ENCODE peak calls at places on chromosomes 6 and 20, in ten cellular contexts. H, M, W, Q, Z, S, J, Y, O and B are unnamed samples.

GRCh38 chr20:16518068-16518783 is 55.0 kb downstream of the KIF16B start:
- DNase-seq in O (peak; percentile 55), H (peak; percentile 43), S (no peak), Y (peak; percentile 47), Q (peak; percentile 89), J (peak; percentile 14), M (peak; percentile 77), Z (peak; percentile 42), W (peak; percentile 29), B (peak; percentile 41)

GRCh38 chr6:16004934-16005673 is 123.8 kb upstream of the MYLIP start:
- DNase-seq in H (no peak), Y (no peak), O (no peak), S (no peak), Q (no peak), M (no peak), J (no peak), Z (no peak), W (no peak), B (no peak)

GRCh38 chr6:121838842-121839241 is 403.4 kb downstream of the GJA1 start:
- DNase-seq in H (no peak), O (no peak), S (no peak), Q (no peak), J (peak; percentile 93), M (no peak), W (peak; percentile 34), Y (no peak), Z (peak; percentile 38), B (no peak)

GRCh38 chr6:52595000-52595795 is 18.3 kb upstream of the TRAM2 start:
- DNase-seq in Q (no peak), M (peak; percentile 65), J (peak; percentile 93), W (no peak), Z (peak; percentile 94), Y (peak; percentile 33), H (peak; percentile 41), S (no peak), O (peak; percentile 68), B (no peak)

GRCh38 chr20:38173237-38174156 is 8.4 kb upstream of the TGM2 start:
- DNase-seq in O (no peak), M (no peak), Z (peak; percentile 92), W (no peak), Q (peak; percentile 95), J (peak; percentile 95), Y (peak; percentile 35), S (no peak), H (no peak), B (no peak)

GRCh38 chr6:160992323-160993314 is 1.1 kb downstream of the MAP3K4 start:
- DNase-seq in W (peak; percentile 54), O (peak; percentile 58), H (no peak), Q (peak; percentile 51), Y (peak; percentile 65), M (peak; percentile 62), J (peak; percentile 73), Z (peak; percentile 70), S (peak; percentile 44), B (no peak)

GRCh38 chr20:62902926-62903615 is 23.2 kb downstream of the DIDO1 start:
- DNase-seq in J (peak; percentile 63), S (no peak), O (no peak), M (no peak), W (no peak), H (no peak), Y (no peak), Q (no peak), Z (peak; percentile 83), B (no peak)

GRCh38 chr6:148192310-148192709 is 150.3 kb upstream of the SASH1 start:
- DNase-seq in W (no peak), M (peak; percentile 10), Y (no peak), J (peak; percentile 99), Q (no peak), H (no peak), Z (peak; percentile 89), S (no peak), O (no peak), B (no peak)

GRCh38 chr20:45823949-45824835 is 2.9 kb downstream of the TNNC2 start:
- DNase-seq in Y (peak; percentile 53), J (peak; percentile 31), Q (no peak), Z (no peak), M (peak; percentile 68), H (no peak), S (peak; percentile 20), O (peak; percentile 59), W (peak; percentile 42), B (peak; percentile 58)

GRCh38 chr20:57951549-57951948 is 241.7 kb upstream of the PMEPA1 start:
- DNase-seq in M (no peak), Y (no peak), W (no peak), J (no peak), H (no peak), S (no peak), O (no peak), Q (no peak), Z (no peak), B (no peak)

GRCh38 chr20:32288225-32288849 is 10.9 kb downstream of the KIF3B start:
- DNase-seq in S (no peak), Y (no peak), W (no peak), J (no peak), H (no peak), M (no peak), Z (no peak), Q (no peak), O (no peak), B (no peak)

GRCh38 chr6:3036861-3037469 is 31.3 kb upstream of the RIPK1 start:
- DNase-seq in H (no peak), M (no peak), Z (no peak), W (no peak), Y (no peak), J (no peak), S (no peak), Q (no peak), O (no peak), B (no peak)
- H3K9me3 ChIP-seq in H (no peaks in the 10 kb centered on the region), M (no peaks in the 10 kb centered on the region), Z (no peaks in the 10 kb centered on the region), W (no peaks in the 10 kb centered on the region), Y (no peaks in the 10 kb centered on the region), J (no peaks in the 10 kb centered on the region), S (no peaks in the 10 kb centered on the region), Q (no peaks in the 10 kb centered on the region), O (no peaks in the 10 kb centered on the region), B (no peaks in the 10 kb centered on the region)

DNA sequence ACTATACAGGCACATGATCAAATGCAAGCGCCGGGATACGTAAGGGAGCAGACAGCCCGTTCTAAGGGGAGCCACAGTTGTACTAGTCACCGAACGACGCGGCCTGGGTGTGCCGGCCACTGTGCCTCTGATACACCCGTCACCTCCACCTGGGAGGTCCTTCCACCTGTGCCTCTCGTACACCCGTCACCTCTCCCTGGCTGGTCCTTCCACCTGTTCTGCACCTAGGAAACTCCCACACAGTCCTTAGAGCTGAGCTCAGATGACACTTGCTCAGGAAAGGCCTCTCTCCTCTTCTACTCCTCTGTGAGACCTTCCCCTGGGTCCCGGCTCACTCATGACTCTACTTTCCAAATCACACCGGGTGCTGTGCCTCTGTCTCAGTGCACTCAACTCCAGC is 245.0 kb downstream of the TTLL2 start:
- DNase-seq in Y (no peak), S (no peak), W (no peak), H (no peak), Q (no peak), J (no peak), M (no peak), O (no peak), Z (no peak), B (no peak)
- H3K9me3 ChIP-seq in Y (no peaks in the 10 kb centered on the region), S (no peaks in the 10 kb centered on the region), W (no peaks in the 10 kb centered on the region), H (no peaks in the 10 kb centered on the region), Q (no peaks in the 10 kb centered on the region), J (no peaks in the 10 kb centered on the region), M (no peaks in the 10 kb centered on the region), O (no peaks in the 10 kb centered on the region), Z (peaks cover 71% of the 10 kb centered on the region), B (no peaks in the 10 kb centered on the region)

GRCh38 chr6:168618546-168619315 is 177.7 kb downstream of the SMOC2 start:
- DNase-seq in M (no peak), Z (no peak), Y (no peak), S (no peak), Q (no peak), J (no peak), H (no peak), O (no peak), W (no peak), B (no peak)
- H3K9me3 ChIP-seq in M (no peaks in the 10 kb centered on the region), Z (peaks cover 40% of the 10 kb centered on the region), Y (no peaks in the 10 kb centered on the region), S (no peaks in the 10 kb centered on the region), Q (peaks cover 3% of the 10 kb centered on the region), J (no peaks in the 10 kb centered on the region), H (peaks cover 4% of the 10 kb centered on the region), O (no peaks in the 10 kb centered on the region), W (no peaks in the 10 kb centered on the region), B (no peaks in the 10 kb centered on the region)

DNA sequence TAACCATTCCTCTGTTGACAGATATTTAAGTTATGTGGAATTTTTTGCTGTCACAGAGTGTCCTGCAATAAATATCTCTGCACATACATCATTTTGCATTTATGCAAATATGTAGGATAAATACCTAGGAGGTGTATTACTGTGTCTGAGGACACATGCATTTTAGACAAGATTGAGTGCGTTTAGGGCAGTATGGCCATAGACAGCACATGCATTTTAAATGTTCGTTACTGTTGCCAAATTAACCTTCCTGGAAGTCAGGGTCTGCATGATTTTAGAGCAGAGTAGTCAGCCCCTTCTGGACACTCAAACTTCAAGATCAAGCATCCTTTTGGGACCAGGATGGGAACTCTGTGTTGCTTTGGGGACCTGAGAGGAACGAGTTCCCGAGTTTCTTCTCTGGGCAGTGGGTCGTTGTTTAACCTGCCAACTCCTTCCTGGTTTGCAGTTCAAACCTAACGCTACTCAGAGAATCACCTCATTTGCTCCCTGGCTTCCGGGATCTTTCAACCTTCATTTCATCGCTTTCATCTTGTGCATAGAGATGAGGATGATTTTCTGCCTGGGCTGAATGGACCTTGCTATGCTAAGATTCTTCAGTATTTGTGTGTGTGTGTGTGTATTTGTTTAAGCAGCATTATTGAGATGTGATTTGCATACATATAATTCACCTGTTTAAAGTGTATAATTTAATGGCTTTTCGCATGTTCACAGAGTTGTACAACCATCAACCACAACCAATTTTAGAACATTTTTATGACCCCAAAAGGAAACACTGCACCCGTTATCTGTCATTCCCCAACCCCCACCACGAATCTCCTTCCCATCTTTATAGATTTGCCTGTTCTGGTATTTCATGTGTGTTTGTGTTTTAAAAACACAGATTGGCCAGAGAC is 9.8 kb downstream of the BCAS4 start:
- DNase-seq in M (peak; percentile 23), Z (no peak), S (no peak), W (peak; percentile 64), H (no peak), O (peak; percentile 74), Y (no peak), Q (no peak), J (no peak), B (no peak)
- H3K9me3 ChIP-seq in M (no peaks in the 10 kb centered on the region), Z (no peaks in the 10 kb centered on the region), S (no peaks in the 10 kb centered on the region), W (no peaks in the 10 kb centered on the region), H (no peaks in the 10 kb centered on the region), O (peaks cover 5% of the 10 kb centered on the region), Y (no peaks in the 10 kb centered on the region), Q (no peaks in the 10 kb centered on the region), J (no peaks in the 10 kb centered on the region), B (no peaks in the 10 kb centered on the region)

DNA sequence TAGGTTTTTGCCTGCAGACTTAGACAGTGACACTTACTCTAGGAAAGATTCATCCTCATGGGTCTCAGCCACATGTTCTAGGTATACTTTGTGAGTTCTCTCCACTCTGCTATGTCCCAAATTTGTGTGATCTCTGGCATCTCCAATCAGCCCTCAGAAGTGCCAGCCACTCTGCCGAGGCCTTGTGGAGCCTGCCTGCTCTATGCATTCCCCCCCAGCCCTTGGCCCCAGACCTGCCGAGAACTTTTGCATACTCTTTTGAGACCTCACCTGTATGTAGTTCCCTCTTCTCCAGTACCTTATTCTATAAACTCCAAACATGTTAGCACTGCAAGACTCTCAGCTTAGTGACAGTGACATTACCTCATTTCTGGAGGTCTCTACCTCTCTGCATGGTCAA is 2170.5 kb upstream of the DEFB115 start:
- DNase-seq in H (no peak), Q (no peak), W (no peak), S (no peak), O (no peak), M (no peak), J (no peak), Z (no peak), Y (no peak), B (no peak)
- H3K9me3 ChIP-seq in H (no peaks in the 10 kb centered on the region), Q (no peaks in the 10 kb centered on the region), W (peaks cover 4% of the 10 kb centered on the region), S (no peaks in the 10 kb centered on the region), O (peaks cover 14% of the 10 kb centered on the region), M (peaks cover 46% of the 10 kb centered on the region), J (peaks cover 1% of the 10 kb centered on the region), Z (peaks cover 8% of the 10 kb centered on the region), Y (no peaks in the 10 kb centered on the region), B (peaks cover 8% of the 10 kb centered on the region)

GRCh38 chr6:169890049-169890448 is 138.6 kb downstream of the ERMARD start:
- DNase-seq in W (no peak), H (no peak), J (no peak), S (no peak), Y (no peak), Q (no peak), M (no peak), O (no peak), Z (no peak), B (no peak)
- H3K9me3 ChIP-seq in W (peaks cover 10% of the 10 kb centered on the region), H (peaks cover 2% of the 10 kb centered on the region), J (no peaks in the 10 kb centered on the region), S (no peaks in the 10 kb centered on the region), Y (no peaks in the 10 kb centered on the region), Q (no peaks in the 10 kb centered on the region), M (no peaks in the 10 kb centered on the region), O (no peaks in the 10 kb centered on the region), Z (peaks cover 46% of the 10 kb centered on the region), B (no peaks in the 10 kb centered on the region)